ENCODE peak calls at places on chromosomes 11 and 22, in six cellular contexts. One of them, this sample, is unnamed.

GRCh38 chr11:859394-860131 is 16.9 kb downstream of the TSPAN4 start:
- DNase-seq in ovary: peak
- DNase-seq in NCI-H187: peak
- DNase-seq in mucosa of descending colon: peak
- DNase-seq in NCI-H526: peak
- DNase-seq in ELR: peak
- DNase-seq in this sample: no peak

GRCh38 chr22:19731736-19732135 is 8.4 kb downstream of the GP1BB start:
- DNase-seq in ovary: no peak
- DNase-seq in NCI-H187: no peak
- DNase-seq in mucosa of descending colon: no peak
- DNase-seq in NCI-H526: no peak
- DNase-seq in ELR: no peak
- DNase-seq in this sample: no peak

GRCh38 chr22:26763633-26764295 is 106.4 kb downstream of the MIAT start:
- DNase-seq in ovary: peak
- DNase-seq in NCI-H187: no peak
- DNase-seq in mucosa of descending colon: no peak
- DNase-seq in NCI-H526: peak
- DNase-seq in ELR: peak
- DNase-seq in this sample: no peak

GRCh38 chr11:67639438-67639859 is at the start of gene TBX10:
- DNase-seq in ovary: no peak
- DNase-seq in NCI-H187: no peak
- DNase-seq in mucosa of descending colon: peak
- DNase-seq in NCI-H526: no peak
- DNase-seq in ELR: no peak
- DNase-seq in this sample: no peak

GRCh38 chr11:6219359-6219758 is 14.0 kb downstream of the C11orf42 start:
- DNase-seq in ovary: no peak
- DNase-seq in NCI-H187: no peak
- DNase-seq in mucosa of descending colon: no peak
- DNase-seq in NCI-H526: no peak
- DNase-seq in ELR: peak
- DNase-seq in this sample: no peak

GRCh38 chr22:48955351-48956311 is 872.0 kb downstream of the BRD1 start:
- DNase-seq in ovary: no peak
- DNase-seq in NCI-H187: no peak
- DNase-seq in mucosa of descending colon: peak
- DNase-seq in NCI-H526: no peak
- DNase-seq in ELR: no peak
- DNase-seq in this sample: no peak

GRCh38 chr22:32676196-32676595 is 125.3 kb upstream of the TIMP3 start:
- DNase-seq in ovary: no peak
- DNase-seq in NCI-H187: no peak
- DNase-seq in mucosa of descending colon: no peak
- DNase-seq in NCI-H526: no peak
- DNase-seq in ELR: no peak
- DNase-seq in this sample: no peak

GRCh38 chr11:47443028-47443700 is 5.8 kb downstream of the RAPSN start:
- DNase-seq in ovary: no peak
- DNase-seq in NCI-H187: no peak
- DNase-seq in mucosa of descending colon: no peak
- DNase-seq in NCI-H526: peak
- DNase-seq in ELR: no peak
- DNase-seq in this sample: peak

This sample was measured in NCI-H2081 treated with DMSO at 0.1 percent for 48 hours.